ENCODE peak calls at places on chromosome 4, in seven cellular contexts. One of them, this sample, is unnamed.

GRCh38 chr4:5708171-5708828 is at the start of gene EVC2:
- DNase-seq in fibroblast of lung: peak; percentile 67
- DNase-seq in H7: peak; percentile 89
- DNase-seq in cardiac fibroblast: peak; percentile 56
- DNase-seq in foreskin melanocyte: peak; percentile 24
- DNase-seq in cardiac muscle cell: peak; percentile 80
- DNase-seq in activated T-cell treated with anti-CD3 and anti-CD28 coated beads, Interleukin-2, amount 50 U/mL, for 48 hours: peak; percentile 29
- DNase-seq in this sample: no peak

GRCh38 chr4:7539659-7540058 is 104.9 kb upstream of the PSAPL1 start:
- DNase-seq in cardiac fibroblast: peak; percentile 1
- DNase-seq in fibroblast of lung: peak; percentile 7
- DNase-seq in cardiac muscle cell: no peak
- DNase-seq in foreskin melanocyte: no peak
- DNase-seq in activated T-cell treated with anti-CD3 and anti-CD28 coated beads, Interleukin-2, amount 50 U/mL, for 48 hours: peak; percentile 39
- DNase-seq in H7: peak; percentile 90
- DNase-seq in this sample: no peak

GRCh38 chr4:54281060-54281781 is 52.1 kb downstream of the PDGFRA start:
- DNase-seq in H7: no peak
- DNase-seq in cardiac fibroblast: peak; percentile 93
- DNase-seq in fibroblast of lung: peak; percentile 98
- DNase-seq in activated T-cell treated with anti-CD3 and anti-CD28 coated beads, Interleukin-2, amount 50 U/mL, for 48 hours: no peak
- DNase-seq in foreskin melanocyte: peak; percentile 16
- DNase-seq in cardiac muscle cell: peak; percentile 98
- DNase-seq in this sample: peak; percentile 24

GRCh38 chr4:14874990-14875389 is 127.3 kb upstream of the CPEB2 start:
- DNase-seq in cardiac fibroblast: no peak
- DNase-seq in foreskin melanocyte: peak; percentile 73
- DNase-seq in cardiac muscle cell: no peak
- DNase-seq in H7: no peak
- DNase-seq in activated T-cell treated with anti-CD3 and anti-CD28 coated beads, Interleukin-2, amount 50 U/mL, for 48 hours: no peak
- DNase-seq in fibroblast of lung: no peak
- DNase-seq in this sample: no peak

GRCh38 chr4:137967480-137968190 is 274.5 kb downstream of the SLC7A11 start:
- DNase-seq in cardiac fibroblast: peak; percentile 58
- DNase-seq in cardiac muscle cell: no peak
- DNase-seq in foreskin melanocyte: no peak
- DNase-seq in fibroblast of lung: peak; percentile 5
- DNase-seq in H7: no peak
- DNase-seq in activated T-cell treated with anti-CD3 and anti-CD28 coated beads, Interleukin-2, amount 50 U/mL, for 48 hours: no peak
- DNase-seq in this sample: no peak

GRCh38 chr4:175705407-175705806 is 106.7 kb downstream of the GPM6A start:
- DNase-seq in activated T-cell treated with anti-CD3 and anti-CD28 coated beads, Interleukin-2, amount 50 U/mL, for 48 hours: no peak
- DNase-seq in cardiac fibroblast: no peak
- DNase-seq in fibroblast of lung: peak; percentile 74
- DNase-seq in H7: peak; percentile 44
- DNase-seq in cardiac muscle cell: peak; percentile 0
- DNase-seq in foreskin melanocyte: peak; percentile 70
- DNase-seq in this sample: peak; percentile 68

GRCh38 chr4:150722908-150723362 is 141.0 kb downstream of the MAB21L2 start:
- DNase-seq in foreskin melanocyte: peak; percentile 82
- DNase-seq in H7: no peak
- DNase-seq in activated T-cell treated with anti-CD3 and anti-CD28 coated beads, Interleukin-2, amount 50 U/mL, for 48 hours: no peak
- DNase-seq in cardiac muscle cell: peak; percentile 90
- DNase-seq in fibroblast of lung: no peak
- DNase-seq in cardiac fibroblast: peak; percentile 91
- DNase-seq in this sample: peak; percentile 10

GRCh38 chr4:7547368-7548040 is 112.8 kb upstream of the PSAPL1 start:
- DNase-seq in cardiac fibroblast: no peak
- DNase-seq in activated T-cell treated with anti-CD3 and anti-CD28 coated beads, Interleukin-2, amount 50 U/mL, for 48 hours: no peak
- DNase-seq in H7: no peak
- DNase-seq in fibroblast of lung: no peak
- DNase-seq in foreskin melanocyte: no peak
- DNase-seq in cardiac muscle cell: no peak
- DNase-seq in this sample: no peak

GRCh38 chr4:64539234-64539849 is 130.1 kb upstream of the TECRL start:
- DNase-seq in activated T-cell treated with anti-CD3 and anti-CD28 coated beads, Interleukin-2, amount 50 U/mL, for 48 hours: peak; percentile 17
- DNase-seq in fibroblast of lung: peak; percentile 51
- DNase-seq in cardiac fibroblast: peak; percentile 74
- DNase-seq in cardiac muscle cell: peak; percentile 75
- DNase-seq in foreskin melanocyte: peak; percentile 35
- DNase-seq in H7: peak; percentile 18
- DNase-seq in this sample: peak; percentile 81

GRCh38 chr4:168923526-168924194 is 86.4 kb downstream of the CBR4 start:
- DNase-seq in foreskin melanocyte: peak; percentile 69
- DNase-seq in cardiac muscle cell: peak; percentile 87
- DNase-seq in activated T-cell treated with anti-CD3 and anti-CD28 coated beads, Interleukin-2, amount 50 U/mL, for 48 hours: peak; percentile 41
- DNase-seq in fibroblast of lung: peak; percentile 73
- DNase-seq in cardiac fibroblast: peak; percentile 89
- DNase-seq in H7: peak; percentile 44
- DNase-seq in this sample: peak; percentile 94